ENCODE peak calls at places on chromosomes 6 and 20, in nine cellular contexts. One of them, this sample, is unnamed.

GRCh38 chr6:39280247-39280731 is 33.9 kb downstream of the KCNK17 start:
- DNase-seq in neuronal stem cell: no peak
- DNase-seq in GM23338: no peak
- DNase-seq in aorta: no peak
- DNase-seq in ovary: no peak
- DNase-seq in transverse colon: peak; percentile 75
- DNase-seq in stomach: peak; percentile 60
- DNase-seq in CD8-positive, alpha-beta memory T cell: no peak
- DNase-seq in body of pancreas: peak; percentile 47
- DNase-seq in this sample: no peak

GRCh38 chr6:112457891-112458290 is 110.8 kb downstream of the RFPL4B start:
- DNase-seq in neuronal stem cell: no peak
- DNase-seq in GM23338: no peak
- DNase-seq in aorta: no peak
- DNase-seq in ovary: no peak
- DNase-seq in transverse colon: no peak
- DNase-seq in stomach: no peak
- DNase-seq in CD8-positive, alpha-beta memory T cell: no peak
- DNase-seq in body of pancreas: no peak
- DNase-seq in this sample: no peak

GRCh38 chr6:2594868-2595267 is 155.9 kb downstream of the MYLK4 start:
- DNase-seq in neuronal stem cell: no peak
- DNase-seq in GM23338: no peak
- DNase-seq in aorta: no peak
- DNase-seq in ovary: no peak
- DNase-seq in transverse colon: no peak
- DNase-seq in stomach: no peak
- DNase-seq in CD8-positive, alpha-beta memory T cell: no peak
- DNase-seq in body of pancreas: no peak
- DNase-seq in this sample: no peak

GRCh38 chr20:51365670-51366069 is 176.8 kb downstream of the NFATC2 start:
- DNase-seq in neuronal stem cell: no peak
- DNase-seq in GM23338: no peak
- DNase-seq in aorta: peak; percentile 53
- DNase-seq in ovary: no peak
- DNase-seq in transverse colon: no peak
- DNase-seq in stomach: no peak
- DNase-seq in CD8-positive, alpha-beta memory T cell: no peak
- DNase-seq in body of pancreas: no peak
- DNase-seq in this sample: no peak

GRCh38 chr20:10478205-10478604 is 43.1 kb downstream of the SLX4IP start:
- DNase-seq in neuronal stem cell: no peak
- DNase-seq in GM23338: no peak
- DNase-seq in aorta: no peak
- DNase-seq in ovary: no peak
- DNase-seq in transverse colon: no peak
- DNase-seq in stomach: no peak
- DNase-seq in CD8-positive, alpha-beta memory T cell: no peak
- DNase-seq in body of pancreas: no peak
- DNase-seq in this sample: no peak

GRCh38 chr6:142925575-142926110 is 19.3 kb downstream of the HIVEP2 start:
- DNase-seq in neuronal stem cell: no peak
- DNase-seq in GM23338: no peak
- DNase-seq in aorta: no peak
- DNase-seq in ovary: no peak
- DNase-seq in transverse colon: no peak
- DNase-seq in stomach: no peak
- DNase-seq in CD8-positive, alpha-beta memory T cell: no peak
- DNase-seq in body of pancreas: no peak
- DNase-seq in this sample: no peak

GRCh38 chr6:28558629-28559028 is 32.9 kb downstream of the GPX5 start:
- DNase-seq in neuronal stem cell: no peak
- DNase-seq in GM23338: no peak
- DNase-seq in aorta: no peak
- DNase-seq in ovary: no peak
- DNase-seq in transverse colon: no peak
- DNase-seq in stomach: no peak
- DNase-seq in CD8-positive, alpha-beta memory T cell: no peak
- DNase-seq in body of pancreas: no peak
- DNase-seq in this sample: no peak

GRCh38 chr6:77040566-77041195 is 422.6 kb downstream of the HTR1B start:
- DNase-seq in neuronal stem cell: no peak
- DNase-seq in GM23338: no peak
- DNase-seq in aorta: no peak
- DNase-seq in ovary: no peak
- DNase-seq in transverse colon: no peak
- DNase-seq in stomach: no peak
- DNase-seq in CD8-positive, alpha-beta memory T cell: no peak
- DNase-seq in body of pancreas: no peak
- DNase-seq in this sample: no peak

GRCh38 chr20:47396762-47397476 is 40.4 kb upstream of the ZMYND8 start:
- DNase-seq in neuronal stem cell: no peak
- DNase-seq in GM23338: no peak
- DNase-seq in aorta: no peak
- DNase-seq in ovary: no peak
- DNase-seq in transverse colon: no peak
- DNase-seq in stomach: no peak
- DNase-seq in CD8-positive, alpha-beta memory T cell: no peak
- DNase-seq in body of pancreas: peak; percentile 77
- DNase-seq in this sample: no peak

DNA sequence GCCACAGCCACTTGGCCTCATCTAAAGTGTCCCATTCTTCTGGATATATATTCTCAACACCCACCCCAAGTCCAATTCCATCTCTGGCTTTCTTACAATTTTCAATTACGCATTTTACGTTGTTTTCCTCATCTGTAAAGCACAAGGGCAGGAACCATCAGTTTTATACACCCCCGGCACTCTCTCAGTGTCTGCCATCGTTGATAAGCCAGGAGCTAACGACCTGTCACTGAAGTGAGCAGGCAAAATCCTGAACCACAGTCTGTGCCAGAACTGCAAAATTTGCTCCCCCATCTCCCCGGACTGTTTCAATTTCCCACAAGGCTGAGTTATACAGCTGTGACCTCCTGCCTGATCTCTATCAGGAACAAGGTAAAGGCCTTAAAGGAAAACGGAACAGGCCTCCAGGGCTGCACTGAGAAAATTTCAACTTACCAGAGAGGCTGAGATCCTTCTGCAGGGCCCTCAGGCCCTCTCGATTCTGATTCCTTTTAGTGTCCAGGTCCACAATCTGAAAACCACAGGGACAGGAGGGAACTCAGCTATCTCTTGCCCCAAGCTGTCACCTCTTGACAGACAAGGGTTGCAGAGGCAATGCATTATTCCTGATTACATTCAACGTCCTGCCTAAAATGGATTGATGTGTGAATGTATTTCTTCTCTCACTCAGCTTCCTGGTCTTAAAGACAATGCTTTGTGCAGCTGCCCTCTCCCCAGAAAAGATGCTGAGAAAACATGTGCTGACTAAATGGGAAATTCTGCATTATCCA is 1.8 kb downstream of the PDRG1 start:
- DNase-seq in neuronal stem cell: no peak
- DNase-seq in GM23338: no peak
- DNase-seq in aorta: no peak
- DNase-seq in ovary: no peak
- DNase-seq in transverse colon: no peak
- DNase-seq in stomach: no peak
- DNase-seq in CD8-positive, alpha-beta memory T cell: no peak
- DNase-seq in body of pancreas: no peak
- DNase-seq in this sample: no peak
- H3K36me3 ChIP-seq in neuronal stem cell: peaks cover 35% of the 10 kb centered on the region
- H3K36me3 ChIP-seq in GM23338: peaks cover 41% of the 10 kb centered on the region
- H3K36me3 ChIP-seq in aorta: peaks cover 3% of the 10 kb centered on the region
- H3K36me3 ChIP-seq in ovary: no peaks in the 10 kb centered on the region
- H3K36me3 ChIP-seq in transverse colon: no peaks in the 10 kb centered on the region
- H3K36me3 ChIP-seq in stomach: peaks cover 47% of the 10 kb centered on the region
- H3K36me3 ChIP-seq in CD8-positive, alpha-beta memory T cell: peaks cover 34% of the 10 kb centered on the region
- H3K36me3 ChIP-seq in body of pancreas: peaks cover 24% of the 10 kb centered on the region
- H3K36me3 ChIP-seq in this sample: peaks cover 15% of the 10 kb centered on the region

GRCh38 chr20:32357869-32358631 is at the start of gene ASXL1:
- DNase-seq in neuronal stem cell: peak; percentile 98
- DNase-seq in GM23338: peak; percentile 100
- DNase-seq in aorta: peak; percentile 99
- DNase-seq in ovary: peak; percentile 98
- DNase-seq in transverse colon: peak; percentile 97
- DNase-seq in stomach: peak; percentile 97
- DNase-seq in CD8-positive, alpha-beta memory T cell: peak; percentile 94
- DNase-seq in body of pancreas: peak; percentile 98
- DNase-seq in this sample: peak; percentile 97

GRCh38 chr20:32358883-32359632 is 927 bp downstream of the ASXL1 start:
- DNase-seq in neuronal stem cell: peak; percentile 81
- DNase-seq in GM23338: peak; percentile 99
- DNase-seq in aorta: peak; percentile 84
- DNase-seq in ovary: peak; percentile 77
- DNase-seq in transverse colon: peak; percentile 84
- DNase-seq in stomach: peak; percentile 77
- DNase-seq in CD8-positive, alpha-beta memory T cell: peak; percentile 82
- DNase-seq in body of pancreas: peak; percentile 85
- DNase-seq in this sample: peak; percentile 82

GRCh38 chr20:32358632-32358882 is 426 bp downstream of the ASXL1 start:
- DNase-seq in neuronal stem cell: peak; percentile 29
- DNase-seq in GM23338: no peak
- DNase-seq in aorta: no peak
- DNase-seq in ovary: no peak
- DNase-seq in transverse colon: no peak
- DNase-seq in stomach: no peak
- DNase-seq in CD8-positive, alpha-beta memory T cell: no peak
- DNase-seq in body of pancreas: no peak
- DNase-seq in this sample: no peak

GRCh38 chr20:32359633-32360332 is 1.7 kb downstream of the ASXL1 start:
- DNase-seq in neuronal stem cell: no peak
- DNase-seq in GM23338: no peak
- DNase-seq in aorta: no peak
- DNase-seq in ovary: no peak
- DNase-seq in transverse colon: no peak
- DNase-seq in stomach: no peak
- DNase-seq in CD8-positive, alpha-beta memory T cell: no peak
- DNase-seq in body of pancreas: no peak
- DNase-seq in this sample: no peak

DNA sequence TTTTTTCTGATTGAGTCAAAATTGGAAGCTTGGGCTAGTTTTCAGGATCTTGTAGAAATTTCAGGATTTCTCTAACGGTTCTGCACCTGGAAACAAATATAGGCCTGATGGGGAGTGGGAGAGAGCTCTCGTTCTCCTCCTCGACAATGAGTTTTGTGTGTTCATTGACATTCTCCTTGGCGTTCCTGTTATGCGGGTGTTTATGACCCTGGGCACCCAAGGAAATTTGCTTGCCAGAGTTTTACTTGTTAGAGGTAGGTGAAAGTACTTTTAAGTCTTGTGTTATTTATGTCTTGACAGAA is 2.2 kb downstream of the ASXL1 start:
- DNase-seq in neuronal stem cell: no peak
- DNase-seq in GM23338: no peak
- DNase-seq in aorta: no peak
- DNase-seq in ovary: no peak
- DNase-seq in transverse colon: no peak
- DNase-seq in stomach: no peak
- DNase-seq in CD8-positive, alpha-beta memory T cell: no peak
- DNase-seq in body of pancreas: no peak
- DNase-seq in this sample: no peak
- H3K4me3 ChIP-seq in neuronal stem cell: no peak overlapping the region
- H3K4me3 ChIP-seq in GM23338: no peak overlapping the region
- H3K4me3 ChIP-seq in aorta: peak overlapping the region; percentile 86
- H3K4me3 ChIP-seq in ovary: peak overlapping the region; percentile 87
- H3K4me3 ChIP-seq in transverse colon: peak overlapping the region; percentile 81
- H3K4me3 ChIP-seq in stomach: peak overlapping the region; percentile 87
- H3K4me3 ChIP-seq in CD8-positive, alpha-beta memory T cell: peak overlapping the region; percentile 93
- H3K4me3 ChIP-seq in body of pancreas: no peak overlapping the region
- H3K4me3 ChIP-seq in this sample: no peak overlapping the region

GRCh38 chr20:48793776-48794175 is 34.0 kb downstream of the PREX1 start:
- DNase-seq in neuronal stem cell: no peak
- DNase-seq in GM23338: no peak
- DNase-seq in aorta: no peak
- DNase-seq in ovary: no peak
- DNase-seq in transverse colon: no peak
- DNase-seq in stomach: no peak
- DNase-seq in CD8-positive, alpha-beta memory T cell: no peak
- DNase-seq in body of pancreas: no peak
- DNase-seq in this sample: no peak

GRCh38 chr20:48789185-48789668 is 38.6 kb downstream of the PREX1 start:
- DNase-seq in neuronal stem cell: no peak
- DNase-seq in GM23338: no peak
- DNase-seq in aorta: no peak
- DNase-seq in ovary: no peak
- DNase-seq in transverse colon: no peak
- DNase-seq in stomach: no peak
- DNase-seq in CD8-positive, alpha-beta memory T cell: peak; percentile 39
- DNase-seq in body of pancreas: peak; percentile 53
- DNase-seq in this sample: no peak

GRCh38 chr20:48789781-48790544 is 37.8 kb downstream of the PREX1 start:
- DNase-seq in neuronal stem cell: no peak
- DNase-seq in GM23338: no peak
- DNase-seq in aorta: no peak
- DNase-seq in ovary: no peak
- DNase-seq in transverse colon: no peak
- DNase-seq in stomach: no peak
- DNase-seq in CD8-positive, alpha-beta memory T cell: no peak
- DNase-seq in body of pancreas: no peak
- DNase-seq in this sample: no peak

GRCh38 chr20:48791014-48791413 is 36.8 kb downstream of the PREX1 start:
- DNase-seq in neuronal stem cell: no peak
- DNase-seq in GM23338: no peak
- DNase-seq in aorta: no peak
- DNase-seq in ovary: no peak
- DNase-seq in transverse colon: no peak
- DNase-seq in stomach: no peak
- DNase-seq in CD8-positive, alpha-beta memory T cell: no peak
- DNase-seq in body of pancreas: peak; percentile 50
- DNase-seq in this sample: no peak

DNA sequence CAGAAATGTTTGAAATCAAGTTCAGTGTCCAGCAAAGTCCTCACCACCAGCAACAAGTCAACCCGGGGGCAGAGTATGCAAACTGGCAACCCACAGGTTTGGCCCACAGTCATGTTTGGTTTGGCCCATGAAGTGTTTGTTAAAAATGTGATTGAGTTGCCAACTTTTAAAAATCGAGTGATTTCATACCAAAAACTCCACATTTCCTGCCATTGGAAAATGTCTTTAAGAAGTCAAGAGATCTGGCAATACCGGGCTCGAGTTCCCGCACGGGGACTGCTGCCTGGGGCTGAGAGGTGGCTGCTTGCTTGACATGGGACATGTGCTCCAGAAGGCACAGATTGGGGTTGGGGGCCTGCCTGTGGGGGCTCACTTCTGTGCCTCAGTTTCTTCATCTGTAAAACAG is 36.1 kb downstream of the PREX1 start:
- DNase-seq in neuronal stem cell: no peak
- DNase-seq in GM23338: no peak
- DNase-seq in aorta: peak; percentile 82
- DNase-seq in ovary: no peak
- DNase-seq in transverse colon: no peak
- DNase-seq in stomach: no peak
- DNase-seq in CD8-positive, alpha-beta memory T cell: no peak
- DNase-seq in body of pancreas: peak; percentile 49
- DNase-seq in this sample: no peak
- H3K27ac ChIP-seq in neuronal stem cell: no peak overlapping the region
- H3K27ac ChIP-seq in GM23338: no peak overlapping the region
- H3K27ac ChIP-seq in aorta: peak overlapping the region; percentile 13
- H3K27ac ChIP-seq in ovary: no peak overlapping the region
- H3K27ac ChIP-seq in transverse colon: no peak overlapping the region
- H3K27ac ChIP-seq in stomach: no peak overlapping the region
- H3K27ac ChIP-seq in CD8-positive, alpha-beta memory T cell: no peak overlapping the region
- H3K27ac ChIP-seq in body of pancreas: no peak overlapping the region
- H3K27ac ChIP-seq in this sample: no peak overlapping the region

GRCh38 chr6:109475625-109476024 is 7.4 kb downstream of the ZBTB24 start:
- DNase-seq in neuronal stem cell: no peak
- DNase-seq in GM23338: no peak
- DNase-seq in aorta: no peak
- DNase-seq in ovary: no peak
- DNase-seq in transverse colon: no peak
- DNase-seq in stomach: no peak
- DNase-seq in CD8-positive, alpha-beta memory T cell: no peak
- DNase-seq in body of pancreas: peak; percentile 34
- DNase-seq in this sample: no peak
- H3K36me3 ChIP-seq in neuronal stem cell: peaks cover 37% of the 10 kb centered on the region
- H3K36me3 ChIP-seq in GM23338: peaks cover 55% of the 10 kb centered on the region
- H3K36me3 ChIP-seq in aorta: peaks cover 3% of the 10 kb centered on the region
- H3K36me3 ChIP-seq in ovary: no peaks in the 10 kb centered on the region
- H3K36me3 ChIP-seq in transverse colon: no peaks in the 10 kb centered on the region
- H3K36me3 ChIP-seq in stomach: peaks cover 43% of the 10 kb centered on the region
- H3K36me3 ChIP-seq in CD8-positive, alpha-beta memory T cell: peaks cover 45% of the 10 kb centered on the region
- H3K36me3 ChIP-seq in body of pancreas: peaks cover 6% of the 10 kb centered on the region
- H3K36me3 ChIP-seq in this sample: peaks cover 34% of the 10 kb centered on the region